ENCODE peak calls at places on chromosomes 13 and 19, in nine cellular contexts. E is left ventricle myocardium superior, V is germinal center, L is sciatic nerve, I is GM23338, S is pancreas, D is anterior cingulate cortex, X is ecto neural progenitor cell, C is nephron progenitor cell. W is an unnamed sample.

GRCh38 chr13:50543767-50544166 is 299.7 kb downstream of the DLEU7 start:
- DNase-seq in D (no peak), E (peak; percentile 37), S (no peak), X (no peak), C (no peak), I (peak; percentile 36), L (no peak), V (no peak), W (no peak)

GRCh38 chr13:79901336-79901735 is 420.4 kb downstream of the NDFIP2 start:
- DNase-seq in V (no peak), S (no peak), E (no peak), L (no peak), I (peak; percentile 29), X (no peak), D (no peak), C (no peak), W (no peak)

GRCh38 chr13:74134777-74135305 is 637 bp upstream of the KLF12 start:
- DNase-seq in D (no peak), S (peak; percentile 29), V (peak; percentile 67), I (no peak), C (peak; percentile 71), X (no peak), L (peak; percentile 66), E (peak; percentile 81), W (peak; percentile 76)

GRCh38 chr13:28750187-28751045 is 31.6 kb upstream of the SLC46A3 start:
- DNase-seq in L (no peak), X (no peak), D (no peak), E (no peak), C (no peak), V (no peak), S (no peak), I (no peak), W (no peak)

GRCh38 chr19:7927605-7928333 is 1.8 kb upstream of the CTXN1 start:
- DNase-seq in L (peak; percentile 66), C (no peak), X (peak; percentile 49), V (no peak), S (peak; percentile 16), E (peak; percentile 55), D (no peak), I (no peak), W (peak; percentile 43)

GRCh38 chr13:47521895-47522487 is 479.1 kb downstream of the SUCLA2 start:
- DNase-seq in I (no peak), L (no peak), S (no peak), X (no peak), C (no peak), E (no peak), V (no peak), D (no peak), W (no peak)

GRCh38 chr13:100363874-100364273 is 224.7 kb downstream of the GGACT start:
- DNase-seq in C (no peak), L (no peak), X (no peak), S (no peak), D (no peak), E (no peak), I (no peak), V (no peak), W (no peak)

GRCh38 chr13:106568225-106569003 is 477 bp upstream of the ARGLU1 start:
- DNase-seq in C (no peak), E (no peak), S (no peak), I (no peak), L (no peak), X (no peak), D (no peak), V (no peak), W (no peak)

GRCh38 chr19:3547301-3547731 is 8.3 kb downstream of the TEKTIP1 start:
- DNase-seq in C (no peak), L (no peak), E (no peak), S (no peak), I (no peak), X (no peak), V (peak; percentile 49), D (no peak), W (peak; percentile 86)

GRCh38 chr19:47225746-47226425 is 5.1 kb downstream of the BBC3 start:
- DNase-seq in S (peak; percentile 86), D (peak; percentile 88), V (peak; percentile 95), E (peak; percentile 95), C (peak; percentile 90), X (peak; percentile 92), L (peak; percentile 95), I (peak; percentile 94), W (peak; percentile 99)

GRCh38 chr19:6185093-6185824 is 49.8 kb downstream of the ACSBG2 start:
- DNase-seq in S (no peak), E (no peak), D (no peak), V (no peak), I (no peak), L (no peak), X (no peak), C (no peak), W (no peak)

GRCh38 chr13:37914781-37915391 is 45.3 kb upstream of the TRPC4 start:
- DNase-seq in V (no peak), X (no peak), I (peak; percentile 31), S (no peak), E (no peak), D (no peak), L (no peak), C (no peak), W (no peak)

GRCh38 chr19:18006895-18007604 is 920 bp upstream of the ARRDC2 start:
- DNase-seq in V (peak; percentile 87), E (peak; percentile 90), C (peak; percentile 87), I (peak; percentile 86), S (peak; percentile 73), X (peak; percentile 89), L (peak; percentile 92), D (peak; percentile 83), W (peak; percentile 96)

GRCh38 chr13:46964789-46965527 is 68.1 kb upstream of the HTR2A start:
- DNase-seq in I (no peak), X (no peak), C (no peak), V (no peak), L (no peak), S (no peak), E (no peak), D (no peak), W (no peak)

GRCh38 chr19:32800757-32801156 is 68.8 kb downstream of the SLC7A9 start:
- DNase-seq in D (no peak), V (no peak), X (no peak), E (no peak), C (peak; percentile 39), I (peak; percentile 71), L (no peak), S (no peak), W (peak; percentile 67)

GRCh38 chr19:16737909-16738308 is 18.3 kb downstream of the NWD1 start:
- DNase-seq in S (no peak), C (no peak), V (no peak), X (no peak), D (no peak), I (no peak), L (no peak), E (no peak), W (no peak)

GRCh38 chr13:43953370-43953769 is 73.7 kb downstream of the LACC1 start:
- DNase-seq in L (no peak), S (no peak), X (no peak), C (no peak), V (no peak), D (no peak), E (no peak), I (no peak), W (no peak)

GRCh38 chr19:49423985-49424303 is 703 bp upstream of the PTH2 start:
- DNase-seq in V (no peak), D (no peak), I (no peak), S (no peak), X (no peak), E (no peak), L (no peak), C (no peak), W (no peak)

GRCh38 chr13:25860862-25861261 is 191.0 kb downstream of the SHISA2 start:
- DNase-seq in I (no peak), S (no peak), E (no peak), L (no peak), X (no peak), C (no peak), V (no peak), D (no peak), W (no peak)

GRCh38 chr19:55146648-55147218 is 2.3 kb downstream of the TNNT1 start:
- DNase-seq in I (peak; percentile 96), L (no peak), S (no peak), V (no peak), E (no peak), X (peak; percentile 87), C (peak; percentile 57), D (no peak), W (peak; percentile 98)

GRCh38 chr19:38425810-38426466 is at the start of gene RASGRP4:
- DNase-seq in I (peak; percentile 75), V (peak; percentile 32), D (peak; percentile 17), L (no peak), C (peak; percentile 33), E (peak; percentile 64), X (no peak), S (no peak), W (peak; percentile 85)

GRCh38 chr19:38729653-38730469 is 14.4 kb downstream of the CAPN12 start:
- DNase-seq in I (peak; percentile 91), C (peak; percentile 90), E (peak; percentile 87), D (peak; percentile 32), S (peak; percentile 53), L (peak; percentile 81), V (peak; percentile 75), X (peak; percentile 88), W (peak; percentile 96)

GRCh38 chr19:9052894-9053293 is 34.0 kb upstream of the OR1M1 start:
- DNase-seq in X (no peak), D (no peak), E (no peak), C (no peak), L (no peak), V (no peak), S (no peak), I (no peak), W (no peak)

GRCh38 chr19:15260939-15261338 is 28.7 kb upstream of the EPHX3 start:
- DNase-seq in I (peak; percentile 46), V (no peak), C (no peak), D (no peak), L (no peak), S (no peak), E (no peak), X (no peak), W (peak; percentile 83)

GRCh38 chr13:18948664-18949488 is 232.7 kb downstream of the TUBA3C start:
- DNase-seq in D (no peak), V (no peak), E (no peak), C (no peak), L (peak; percentile 41), X (no peak), I (no peak), S (no peak), W (peak; percentile 16)

GRCh38 chr19:24033962-24034342 is 53.0 kb upstream of the ZNF254 start:
- DNase-seq in I (peak; percentile 50), X (no peak), E (peak; percentile 52), S (peak; percentile 42), D (peak; percentile 44), L (no peak), V (peak; percentile 19), C (peak; percentile 24), W (peak; percentile 28)

GRCh38 chr13:63842102-63842501 is 2426.5 kb upstream of the PCDH20 start:
- DNase-seq in L (no peak), S (no peak), V (no peak), C (no peak), E (no peak), D (no peak), X (no peak), I (no peak), W (no peak)

GRCh38 chr13:38990693-38991092 is at the start of gene STOML3:
- DNase-seq in S (no peak), V (no peak), X (no peak), D (no peak), C (no peak), E (no peak), L (no peak), I (no peak), W (no peak)

GRCh38 chr13:110471833-110472162 is 89.7 kb downstream of the RAB20 start:
- DNase-seq in D (no peak), C (no peak), S (no peak), I (no peak), L (no peak), V (peak; percentile 83), X (no peak), E (no peak), W (no peak)

GRCh38 chr19:16342002-16342715 is 17.5 kb downstream of the KLF2 start:
- DNase-seq in D (peak; percentile 40), L (no peak), I (no peak), S (no peak), V (peak; percentile 58), E (peak; percentile 60), X (no peak), C (no peak), W (no peak)

GRCh38 chr19:9156304-9156703 is 16.1 kb downstream of the ZNF317 start:
- DNase-seq in D (no peak), I (no peak), V (peak; percentile 19), S (no peak), L (no peak), E (no peak), X (no peak), C (no peak), W (no peak)